ENCODE peak calls at places on chromosomes 7 and 10, in six cellular contexts. G, K, D, S, O and W are unnamed samples.

GRCh38 chr10:60611291-60611747 is 167.0 kb upstream of the CDK1 start:
- DNase-seq in G (peak), K (peak), D (peak), S (peak), O (peak), W (no peak)

GRCh38 chr10:11441151-11441535 is 170.3 kb downstream of the USP6NL start:
- DNase-seq in G (no peak), K (no peak), D (no peak), S (no peak), O (no peak), W (no peak)

GRCh38 chr10:17195083-17195482 is 6.4 kb downstream of the TRDMT1 start:
- DNase-seq in G (no peak), K (no peak), D (no peak), S (no peak), O (no peak), W (no peak)

GRCh38 chr7:99628471-99629465 is 12.0 kb downstream of the ZSCAN25 start:
- DNase-seq in G (no peak), K (no peak), D (no peak), S (no peak), O (peak), W (no peak)

GRCh38 chr10:110324805-110325280 is 20.1 kb upstream of the SMNDC1 start:
- DNase-seq in G (no peak), K (no peak), D (no peak), S (no peak), O (no peak), W (no peak)

GRCh38 chr7:5282464-5283316 is at the start of gene SLC29A4:
- DNase-seq in G (peak), K (no peak), D (peak), S (no peak), O (no peak), W (peak)

GRCh38 chr10:71970869-71971268 is 6.7 kb downstream of the CHST3 start:
- DNase-seq in G (no peak), K (no peak), D (peak), S (peak), O (no peak), W (no peak)

GRCh38 chr10:12690525-12691139 is 310.9 kb downstream of the CCDC3 start:
- DNase-seq in G (no peak), K (no peak), D (no peak), S (no peak), O (peak), W (no peak)

GRCh38 chr10:96794786-96795733 is 37.0 kb upstream of the LCOR start:
- DNase-seq in G (no peak), K (no peak), D (no peak), S (no peak), O (peak), W (peak)

GRCh38 chr7:26376208-26376917 is 84.7 kb downstream of the SNX10 start:
- DNase-seq in G (no peak), K (peak), D (no peak), S (no peak), O (peak), W (peak)

GRCh38 chr7:66359656-66360211 is 154.6 kb downstream of the TPST1 start:
- DNase-seq in G (no peak), K (no peak), D (no peak), S (no peak), O (no peak), W (no peak)

GRCh38 chr7:6637544-6638229 is 569 bp downstream of the ZNF316 start:
- DNase-seq in G (no peak), K (peak), D (peak), S (peak), O (peak), W (peak)

GRCh38 chr7:143408686-143409551 is at the start of gene EPHA1:
- DNase-seq in G (peak), K (no peak), D (peak), S (no peak), O (peak), W (peak)

GRCh38 chr7:20798081-20798693 is 11.5 kb upstream of the SP8 start:
- DNase-seq in G (peak), K (peak), D (peak), S (peak), O (peak), W (peak)

GRCh38 chr7:35565927-35566326 is 129.0 kb downstream of the HERPUD2 start:
- DNase-seq in G (no peak), K (no peak), D (no peak), S (peak), O (no peak), W (no peak)

GRCh38 chr7:65462148-65462716 is 88.6 kb downstream of the ZNF92 start:
- DNase-seq in G (no peak), K (no peak), D (no peak), S (no peak), O (no peak), W (no peak)

GRCh38 chr7:26052721-26053120 is 99.3 kb upstream of the NFE2L3 start:
- DNase-seq in G (peak), K (no peak), D (peak), S (peak), O (no peak), W (no peak)

GRCh38 chr7:155303039-155303593 is 5.4 kb downstream of the INSIG1 start:
- DNase-seq in G (no peak), K (no peak), D (no peak), S (no peak), O (no peak), W (no peak)

GRCh38 chr10:44627591-44628354 is 242.9 kb upstream of the CXCL12 start:
- DNase-seq in G (no peak), K (no peak), D (peak), S (peak), O (peak), W (no peak)

GRCh38 chr7:116259821-116260440 is 49.6 kb downstream of the TES start:
- DNase-seq in G (peak), K (peak), D (peak), S (peak), O (no peak), W (no peak)

GRCh38 chr10:104300002-104300735 is 31.2 kb downstream of the GSTO2 start:
- DNase-seq in G (no peak), K (peak), D (peak), S (peak), O (no peak), W (no peak)

GRCh38 chr7:150356265-150356897 is 12.2 kb upstream of the REPIN1 start:
- DNase-seq in G (peak), K (peak), D (peak), S (no peak), O (peak), W (peak)

GRCh38 chr7:6165521-6166325 is 106.7 kb downstream of the CYTH3 start:
- DNase-seq in G (no peak), K (no peak), D (no peak), S (no peak), O (no peak), W (no peak)

GRCh38 chr10:43090188-43090587 is 13.3 kb downstream of the RET start:
- DNase-seq in G (no peak), K (no peak), D (no peak), S (no peak), O (no peak), W (no peak)

GRCh38 chr10:122199070-122199469 is 72.0 kb upstream of the BTBD16 start:
- DNase-seq in G (no peak), K (no peak), D (no peak), S (no peak), O (no peak), W (no peak)

GRCh38 chr7:28062197-28062988 is 118.2 kb downstream of the JAZF1 start:
- DNase-seq in G (peak), K (peak), D (peak), S (peak), O (peak), W (peak)

GRCh38 chr10:63711866-63712716 is 190.9 kb downstream of the REEP3 start:
- DNase-seq in G (peak), K (peak), D (peak), S (peak), O (no peak), W (no peak)

GRCh38 chr10:78070726-78071125 is 37.1 kb downstream of the RPS24 start:
- DNase-seq in G (no peak), K (no peak), D (no peak), S (no peak), O (no peak), W (no peak)

GRCh38 chr7:149635561-149636329 is 137.6 kb downstream of the ZNF467 start:
- DNase-seq in G (no peak), K (no peak), D (no peak), S (no peak), O (peak), W (no peak)

GRCh38 chr7:41882745-41883527 is 180.0 kb upstream of the INHBA start:
- DNase-seq in G (no peak), K (no peak), D (no peak), S (no peak), O (no peak), W (no peak)

GRCh38 chr10:23094786-23095403 is 484 bp upstream of the MSRB2 start:
- DNase-seq in G (no peak), K (peak), D (no peak), S (no peak), O (no peak), W (no peak)

GRCh38 chr10:52757777-52758176 is 14.8 kb downstream of the MBL2 start:
- DNase-seq in G (no peak), K (no peak), D (no peak), S (no peak), O (no peak), W (no peak)

GRCh38 chr10:121084675-121085070 is 233.5 kb downstream of the WDR11 start:
- DNase-seq in G (no peak), K (no peak), D (no peak), S (no peak), O (no peak), W (no peak)

DNA sequence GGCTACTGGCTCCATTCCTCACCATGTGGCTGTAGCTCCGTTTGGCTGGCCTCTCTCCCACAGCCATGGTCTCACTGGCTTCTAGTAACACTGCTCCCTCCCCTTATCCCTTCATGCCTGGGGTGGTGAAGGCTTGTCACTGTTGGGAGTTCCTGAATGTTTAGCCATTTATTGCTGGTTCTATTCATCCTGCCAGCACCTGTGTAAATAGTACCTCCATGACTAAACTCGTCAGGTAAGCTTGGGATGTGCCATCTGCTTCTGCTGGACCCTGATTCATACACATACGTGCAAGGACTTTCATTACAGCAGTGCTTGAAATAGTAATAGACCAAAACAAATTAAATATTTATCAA is 61.6 kb downstream of the CCDC71L start:
- DNase-seq in G (no peak), K (no peak), D (peak), S (no peak), O (no peak), W (no peak)
- H3K4me3 ChIP-seq in G (no peak), K (no peak), D (peak), S (no peak), O (no peak), W (no peak)

GRCh38 chr7:37916017-37916672 is 472 bp downstream of the SFRP4 start:
- DNase-seq in G (no peak), K (peak), D (no peak), S (peak), O (peak), W (peak)
- TF ChIP-seq EZH2 in G (no peak), K (peak), D (no peak), S (peak), O (no peak), W (peak)

DNA sequence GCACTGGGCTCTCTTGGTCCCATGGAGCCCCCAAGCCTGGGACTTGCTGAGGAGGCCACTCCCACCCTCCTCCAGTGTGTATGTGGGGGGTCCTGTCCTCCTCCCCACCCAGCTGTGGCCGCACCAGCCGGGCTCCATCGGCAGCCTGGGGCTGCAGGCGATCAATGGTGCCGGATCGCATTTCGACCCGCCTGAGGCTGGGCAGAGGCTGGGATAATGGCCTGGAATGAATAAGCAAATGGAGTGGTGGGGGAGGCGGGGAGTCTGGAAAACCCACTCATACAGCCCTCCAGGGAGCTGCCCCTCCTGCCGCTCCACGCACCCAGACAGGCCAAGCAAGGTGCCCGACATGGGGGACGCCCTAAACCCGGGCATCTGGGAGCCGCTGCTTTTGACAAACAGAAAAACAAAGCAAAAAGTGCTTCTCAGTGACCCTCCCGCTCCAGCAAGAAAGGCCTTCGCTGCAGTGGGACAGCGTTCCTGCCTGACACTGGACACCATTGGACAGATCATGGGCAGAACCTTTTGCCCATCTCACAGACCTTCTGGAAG is 160.5 kb downstream of the NRF1 start:
- DNase-seq in G (no peak), K (no peak), D (no peak), S (no peak), O (no peak), W (peak)
- H3K4me2 ChIP-seq in G (no peak), K (no peak), D (no peak), S (no peak), O (peak), W (peak)

GRCh38 chr10:30708234-30708633 is 78.7 kb upstream of the LYZL2 start:
- DNase-seq in G (no peak), K (no peak), D (no peak), S (no peak), O (no peak), W (no peak)

GRCh38 chr10:30704016-30704600 is 74.6 kb upstream of the LYZL2 start:
- DNase-seq in G (no peak), K (no peak), D (no peak), S (no peak), O (no peak), W (no peak)

GRCh38 chr10:30705625-30706149 is 76.1 kb upstream of the LYZL2 start:
- DNase-seq in G (no peak), K (no peak), D (no peak), S (no peak), O (peak), W (no peak)

GRCh38 chr10:30702860-30703259 is 73.3 kb upstream of the LYZL2 start:
- DNase-seq in G (no peak), K (no peak), D (no peak), S (no peak), O (no peak), W (no peak)

GRCh38 chr10:30705086-30705624 is 75.6 kb upstream of the LYZL2 start:
- DNase-seq in G (no peak), K (no peak), D (no peak), S (no peak), O (no peak), W (no peak)
- H3K4me3 ChIP-seq in G (no peak), K (no peak), D (no peak), S (no peak), O (no peak), W (no peak)

GRCh38 chr7:1242601-1243289 is 10.1 kb downstream of the UNCX start:
- DNase-seq in G (no peak), K (no peak), D (no peak), S (no peak), O (peak), W (peak)

GRCh38 chr7:1240917-1241509 is 8.3 kb downstream of the UNCX start:
- DNase-seq in G (no peak), K (no peak), D (no peak), S (no peak), O (peak), W (peak)

GRCh38 chr7:1243290-1243963 is 10.8 kb downstream of the UNCX start:
- DNase-seq in G (no peak), K (no peak), D (no peak), S (no peak), O (no peak), W (no peak)

GRCh38 chr7:1241510-1242128 is 8.9 kb downstream of the UNCX start:
- DNase-seq in G (no peak), K (no peak), D (no peak), S (no peak), O (peak), W (peak)

DNA sequence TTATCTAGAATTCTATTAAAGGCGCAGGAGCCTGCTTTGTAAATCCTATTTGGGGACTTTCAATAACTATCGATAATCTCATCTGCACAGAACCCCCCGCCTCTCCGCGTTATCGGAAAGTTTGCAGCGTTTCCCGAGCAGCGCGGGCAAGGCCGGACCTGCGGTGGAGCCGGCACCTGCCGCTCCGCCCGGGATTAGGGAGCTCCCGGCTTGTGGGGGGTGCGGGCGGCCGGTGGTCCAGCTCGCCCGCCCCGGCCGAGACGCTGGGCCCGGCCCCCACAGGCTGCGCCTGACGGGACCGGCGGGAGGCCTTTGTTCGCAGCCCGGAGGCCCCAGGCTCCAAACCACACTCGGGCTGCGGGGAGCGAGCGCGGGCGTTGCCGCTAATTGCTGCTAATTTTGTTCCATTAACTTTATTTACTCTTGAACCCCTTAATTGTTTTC is 9.5 kb downstream of the UNCX start:
- DNase-seq in G (no peak), K (no peak), D (no peak), S (no peak), O (peak), W (peak)
- TF ChIP-seq EZH2 in G (no peak), K (peak), D (no peak), S (peak), O (peak), W (peak)

GRCh38 chr7:77838929-77839491 is 40.4 kb downstream of the PHTF2 start:
- DNase-seq in G (no peak), K (no peak), D (no peak), S (no peak), O (peak), W (peak)

GRCh38 chr7:77843194-77843593 is 44.6 kb downstream of the PHTF2 start:
- DNase-seq in G (no peak), K (no peak), D (no peak), S (no peak), O (no peak), W (no peak)

GRCh38 chr7:77837966-77838365 is 39.4 kb downstream of the PHTF2 start:
- DNase-seq in G (no peak), K (no peak), D (no peak), S (no peak), O (no peak), W (no peak)

GRCh38 chr7:77837275-77837674 is 38.7 kb downstream of the PHTF2 start:
- DNase-seq in G (no peak), K (no peak), D (peak), S (no peak), O (no peak), W (no peak)

DNA sequence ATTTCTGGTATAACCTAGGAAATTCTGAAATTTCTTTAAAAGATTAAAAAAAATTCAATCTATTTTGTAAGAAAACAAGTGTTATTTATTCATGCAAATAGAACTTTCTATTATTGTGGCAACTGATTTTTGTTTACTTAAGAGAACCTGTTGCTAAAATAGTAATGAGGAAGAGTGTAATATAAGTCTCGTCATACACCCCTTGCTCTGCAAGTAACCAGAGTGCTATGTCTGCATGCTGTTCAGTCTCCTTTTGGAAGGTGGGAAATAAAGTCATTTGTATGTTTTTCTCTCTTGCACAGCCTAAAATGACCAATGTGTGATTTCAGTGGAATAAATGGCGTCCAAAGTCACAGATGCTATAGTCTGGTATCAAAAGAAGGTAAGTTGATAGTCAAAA is 41.3 kb downstream of the PHTF2 start:
- DNase-seq in G (no peak), K (no peak), D (no peak), S (no peak), O (no peak), W (no peak)
- H3K4me2 ChIP-seq in G (no peak), K (no peak), D (no peak), S (no peak), O (no peak), W (no peak)